ENCODE peak calls at places on chromosomes 2 and 18, in five cellular contexts. A is K562, X is IMR-90, S is HepG2, W is GM12878. T is an unnamed sample.

GRCh38 chr2:98883780-98884211 is 52.2 kb downstream of the CRACDL start:
- DNase-seq in A (no peak), X (no peak), S (no peak), W (no peak), T (no peak)

GRCh38 chr2:88831792-88832248 is 140.3 kb downstream of the RPIA start:
- DNase-seq in A (peak; percentile 66), X (peak; percentile 16), S (peak; percentile 47), W (no peak), T (peak; percentile 9)

GRCh38 chr18:34493099-34493544 is 217.0 kb upstream of the DTNA start:
- DNase-seq in A (no peak), X (peak; percentile 58), S (peak; percentile 72), W (no peak), T (no peak)

GRCh38 chr2:130834091-130834922 is 2.4 kb upstream of the ARHGEF4 start:
- DNase-seq in A (no peak), X (peak; percentile 72), S (peak; percentile 36), W (no peak), T (peak; percentile 19)

GRCh38 chr2:67295851-67296250 is 101.3 kb upstream of the ETAA1 start:
- DNase-seq in A (no peak), X (peak; percentile 71), S (no peak), W (no peak), T (no peak)

GRCh38 chr18:65547046-65547445 is 203.8 kb upstream of the CDH7 start:
- DNase-seq in A (no peak), X (no peak), S (no peak), W (no peak), T (no peak)

GRCh38 chr18:3593381-3593903 is 143.5 kb downstream of the TGIF1 start:
- DNase-seq in A (peak; percentile 70), X (peak; percentile 87), S (no peak), W (no peak), T (peak; percentile 94)

GRCh38 chr2:113892004-113892740 is 2.3 kb downstream of the ACTR3 start:
- DNase-seq in A (no peak), X (no peak), S (no peak), W (no peak), T (no peak)

GRCh38 chr2:36433311-36434217 is 78.0 kb downstream of the CRIM1 start:
- DNase-seq in A (no peak), X (peak; percentile 59), S (peak; percentile 97), W (no peak), T (no peak)

GRCh38 chr18:6146309-6146661 is 251.0 kb upstream of the TMEM200C start:
- DNase-seq in A (no peak), X (no peak), S (no peak), W (no peak), T (no peak)

GRCh38 chr2:20355131-20355530 is 4.5 kb upstream of the PUM2 start:
- DNase-seq in A (no peak), X (peak; percentile 55), S (peak; percentile 51), W (no peak), T (no peak)

GRCh38 chr2:32379352-32379751 is 22.5 kb downstream of the BIRC6 start:
- DNase-seq in A (no peak), X (no peak), S (no peak), W (no peak), T (no peak)

GRCh38 chr2:62814132-62814531 is 108.6 kb downstream of the EHBP1 start:
- DNase-seq in A (no peak), X (peak; percentile 76), S (no peak), W (no peak), T (peak; percentile 60)

GRCh38 chr2:19890104-19890503 is 11.7 kb downstream of the TTC32 start:
- DNase-seq in A (no peak), X (no peak), S (peak; percentile 20), W (no peak), T (no peak)

GRCh38 chr2:237199082-237199481 is 113.4 kb downstream of the COPS8 start:
- DNase-seq in A (no peak), X (peak; percentile 78), S (no peak), W (no peak), T (no peak)

GRCh38 chr2:31213063-31213882 is 4.0 kb downstream of the CAPN14 start:
- DNase-seq in A (no peak), X (no peak), S (no peak), W (no peak), T (no peak)

GRCh38 chr2:28976584-28976983 is 4.5 kb upstream of the TOGARAM2 start:
- DNase-seq in A (no peak), X (peak; percentile 84), S (peak; percentile 51), W (no peak), T (no peak)

GRCh38 chr2:102753563-102754159 is 8.2 kb upstream of the TMEM182 start:
- DNase-seq in A (peak; percentile 36), X (peak; percentile 53), S (peak; percentile 77), W (no peak), T (peak; percentile 15)

GRCh38 chr2:186848873-186849578 is at the start of gene ZSWIM2:
- DNase-seq in A (no peak), X (peak; percentile 88), S (peak; percentile 19), W (no peak), T (peak; percentile 12)

GRCh38 chr2:241011751-241012510 is 13.5 kb downstream of the SNED1 start:
- DNase-seq in A (no peak), X (no peak), S (no peak), W (no peak), T (no peak)

GRCh38 chr18:55925772-55926171 is 337.8 kb upstream of the TCF4 start:
- DNase-seq in A (no peak), X (no peak), S (no peak), W (no peak), T (no peak)

GRCh38 chr2:234512884-234513669 is 16.2 kb upstream of the ARL4C start:
- DNase-seq in A (peak; percentile 30), X (peak; percentile 59), S (no peak), W (no peak), T (no peak)

GRCh38 chr2:23687713-23688112 is 239.2 kb downstream of the ATAD2B start:
- DNase-seq in A (no peak), X (no peak), S (no peak), W (no peak), T (no peak)

GRCh38 chr2:165801176-165801575 is 7.1 kb upstream of the GALNT3 start:
- DNase-seq in A (no peak), X (no peak), S (no peak), W (no peak), T (no peak)

GRCh38 chr2:236343400-236344161 is 79.4 kb upstream of the ASB18 start:
- DNase-seq in A (peak; percentile 49), X (peak; percentile 75), S (peak; percentile 70), W (peak; percentile 9), T (peak; percentile 79)

GRCh38 chr18:66495844-66496243 is 108.0 kb downstream of the CDH19 start:
- DNase-seq in A (no peak), X (no peak), S (peak; percentile 62), W (no peak), T (peak; percentile 71)

GRCh38 chr2:134550566-134551164 is 168.1 kb downstream of the TMEM163 start:
- DNase-seq in A (no peak), X (no peak), S (no peak), W (no peak), T (no peak)

GRCh38 chr2:134553657-134554056 is 165.1 kb downstream of the TMEM163 start:
- DNase-seq in A (no peak), X (no peak), S (no peak), W (no peak), T (no peak)

GRCh38 chr2:134549104-134549503 is 169.7 kb downstream of the TMEM163 start:
- DNase-seq in A (no peak), X (peak; percentile 45), S (no peak), W (no peak), T (no peak)
- TF ChIP-seq BHLHE40 in A (no peak), X (no peak), S (no peak), W (no peak), T (no peak)

GRCh38 chr18:62186656-62187542 is at the start of the genes PIGN and RELCH:
- DNase-seq in A (peak; percentile 91), X (peak; percentile 98), S (peak; percentile 98), W (peak; percentile 92), T (peak; percentile 92)
- TF ChIP-seq POLR2A in A (peak; percentile 79), X (peak; percentile 70), S (peak; percentile 88), W (peak; percentile 98), T (peak; percentile 89)

GRCh38 chr2:25041307-25041927 is 459 bp upstream of the EFR3B start:
- DNase-seq in A (peak; percentile 12), X (peak; percentile 32), S (peak; percentile 71), W (no peak), T (peak; percentile 92)
- TF ChIP-seq BHLHE40 in A (no peak), X (no peak), S (no peak), W (no peak), T (no peak)

GRCh38 chr18:22346968-22347611 is 70.6 kb downstream of the CTAGE1 start:
- DNase-seq in A (no peak), X (peak; percentile 73), S (peak; percentile 5), W (no peak), T (no peak)

GRCh38 chr18:22348521-22349316 is 69.0 kb downstream of the CTAGE1 start:
- DNase-seq in A (no peak), X (peak; percentile 42), S (no peak), W (no peak), T (peak; percentile 18)

GRCh38 chr18:22349966-22350365 is 67.7 kb downstream of the CTAGE1 start:
- DNase-seq in A (no peak), X (no peak), S (no peak), W (no peak), T (no peak)

GRCh38 chr18:22347624-22348511 is 69.8 kb downstream of the CTAGE1 start:
- DNase-seq in A (no peak), X (peak; percentile 16), S (no peak), W (no peak), T (no peak)

DNA sequence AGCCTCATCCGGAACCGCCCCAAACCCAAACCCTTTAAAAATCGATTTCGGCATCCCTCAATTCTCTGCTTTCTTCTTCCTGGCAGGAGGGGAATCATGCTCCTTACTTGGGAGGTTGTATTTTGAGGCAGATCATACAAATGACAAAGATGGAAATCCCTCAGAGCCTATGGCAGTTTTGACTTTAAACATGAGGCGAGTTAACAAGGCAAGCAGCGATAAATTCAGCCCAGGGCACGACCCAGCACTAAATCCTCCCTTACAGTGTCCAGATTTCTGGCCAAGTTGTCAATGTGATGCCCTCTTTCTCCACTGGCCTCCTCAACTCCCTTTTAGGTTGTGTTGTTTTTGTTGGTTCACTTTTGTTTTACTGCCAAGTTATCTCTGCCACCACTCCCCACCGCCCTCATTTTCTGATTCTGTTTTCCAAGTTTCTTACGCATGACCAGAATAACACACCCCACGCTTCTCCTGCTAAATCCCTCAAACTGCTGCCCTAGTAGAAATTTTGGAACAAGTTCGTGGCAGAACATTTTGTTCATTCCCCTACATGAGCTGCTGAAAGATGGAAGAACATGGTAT is 68.3 kb downstream of the CTAGE1 start:
- DNase-seq in A (no peak), X (no peak), S (no peak), W (no peak), T (no peak)
- TF ChIP-seq POLR2A in A (no peak), X (no peak), S (no peak), W (no peak), T (no peak)

DNA sequence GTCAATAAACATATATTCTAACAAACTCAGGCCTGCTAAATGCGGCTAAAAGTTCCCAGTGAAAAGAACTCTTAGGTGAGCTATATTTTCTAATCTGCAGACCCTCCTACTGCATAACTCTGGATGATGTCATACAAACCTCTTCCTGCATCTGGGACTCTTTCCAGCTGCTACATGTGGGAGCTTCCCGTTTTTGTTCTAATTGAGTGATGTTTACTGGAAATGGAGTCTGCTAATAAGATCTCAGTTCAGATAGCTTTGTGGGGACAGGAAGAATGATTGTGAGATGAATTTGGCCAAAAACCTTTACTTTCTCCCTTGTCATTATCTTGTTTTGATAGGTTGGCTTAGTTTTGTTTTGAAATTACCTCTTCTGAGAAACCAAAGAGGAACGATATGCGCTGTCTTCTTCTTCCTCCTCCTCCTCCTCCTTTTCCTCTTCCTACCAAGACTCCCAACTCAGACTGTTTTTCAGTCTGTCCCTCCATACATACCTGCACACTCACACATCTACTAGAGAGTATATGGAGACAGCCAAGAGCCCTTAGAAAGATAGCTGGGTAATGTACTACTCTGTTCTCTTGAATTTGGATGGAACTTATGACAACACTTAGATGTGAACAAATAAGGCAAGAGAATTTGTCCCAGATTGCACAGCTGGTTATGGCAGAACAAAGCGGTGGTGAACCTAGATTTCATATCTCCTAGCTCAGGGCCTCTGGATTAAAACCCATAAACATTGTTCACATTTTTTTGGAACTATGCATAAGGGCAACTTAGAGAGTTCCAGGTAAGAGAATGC is 39.8 kb upstream of the AAK1 start:
- DNase-seq in A (peak; percentile 38), X (peak; percentile 85), S (peak; percentile 38), W (no peak), T (no peak)
- TF ChIP-seq BHLHE40 in A (no peak), X (no peak), S (no peak), W (no peak), T (no peak)

T was measured in A549.